ENCODE peak calls at places on chromosomes 7 and 10, in four cellular contexts. Y is GM12878, S is GM12891, W is K562. R is an unnamed sample.

GRCh38 chr7:157402911-157403534 is 66.2 kb downstream of the DNAJB6 start:
- DNase-seq in S (no peak), Y (no peak), W (no peak), R (no peak)

GRCh38 chr7:50792342-50793114 is 9.8 kb upstream of the GRB10 start:
- DNase-seq in W (peak; percentile 77), S (no peak), Y (no peak), R (peak; percentile 75)

GRCh38 chr10:88642254-88642653 is 22.0 kb upstream of the LIPF start:
- DNase-seq in S (no peak), Y (no peak), W (no peak), R (no peak)

GRCh38 chr10:26468691-26469090 is 30.6 kb downstream of the APBB1IP start:
- DNase-seq in Y (no peak), S (no peak), W (no peak), R (peak; percentile 18)

GRCh38 chr7:125136755-125137547 is 207.3 kb upstream of the POT1 start:
- DNase-seq in W (no peak), Y (no peak), S (no peak), R (no peak)

GRCh38 chr7:80611779-80612178 is 26.7 kb upstream of the CD36 start:
- DNase-seq in Y (no peak), W (no peak), S (no peak), R (no peak)

GRCh38 chr7:151558575-151558974 is 38.9 kb upstream of the RHEB start:
- DNase-seq in W (no peak), Y (no peak), S (no peak), R (no peak)

GRCh38 chr10:122368502-122369254 is 5.8 kb upstream of the PLEKHA1 start:
- DNase-seq in Y (no peak), S (no peak), W (no peak), R (no peak)

GRCh38 chr10:126059101-126059826 is 162.9 kb downstream of the FANK1 start:
- DNase-seq in W (no peak), Y (no peak), S (no peak), R (no peak)

GRCh38 chr10:2460846-2461245 is 606.5 kb upstream of the PFKP start:
- DNase-seq in Y (no peak), W (no peak), S (no peak), R (no peak)
- TF ChIP-seq SPI1 in Y (no peak), W (no peak), S (no peak), R (no peak)

DNA sequence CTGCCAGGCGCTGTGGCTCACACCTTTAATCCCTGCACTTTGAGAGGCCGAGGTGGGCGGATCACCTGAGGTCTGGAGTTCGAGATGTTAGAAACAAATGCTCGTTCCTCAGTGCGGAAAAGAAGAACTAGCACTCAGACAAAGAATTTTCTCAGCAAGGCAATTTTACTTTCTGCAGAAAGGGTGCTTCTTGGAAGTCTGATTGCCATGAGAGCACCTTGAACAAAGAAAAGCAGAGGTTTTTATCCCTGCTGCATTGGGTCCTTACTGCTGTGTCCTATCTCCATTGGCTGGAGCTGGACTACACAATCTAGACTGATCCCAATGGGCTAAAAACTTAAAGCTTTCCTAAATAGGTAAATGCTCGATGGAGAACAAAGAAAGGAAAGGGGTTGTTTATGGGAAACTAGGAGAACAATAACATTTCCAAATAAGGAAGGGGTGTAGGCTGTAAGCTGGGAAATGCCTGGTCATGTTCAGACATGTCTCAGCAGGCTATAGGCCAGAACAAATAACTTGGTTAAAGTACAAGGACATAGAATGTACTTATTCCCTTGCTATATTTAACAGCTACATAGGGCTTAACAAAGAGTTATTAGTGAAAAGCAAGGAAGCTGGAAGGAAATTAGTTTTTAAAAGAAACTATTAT is 26.1 kb upstream of the ACTR3B start:
- DNase-seq in Y (no peak), S (no peak), W (no peak), R (no peak)
- TF ChIP-seq SPI1 in Y (no peak), S (no peak), W (no peak), R (no peak)

DNA sequence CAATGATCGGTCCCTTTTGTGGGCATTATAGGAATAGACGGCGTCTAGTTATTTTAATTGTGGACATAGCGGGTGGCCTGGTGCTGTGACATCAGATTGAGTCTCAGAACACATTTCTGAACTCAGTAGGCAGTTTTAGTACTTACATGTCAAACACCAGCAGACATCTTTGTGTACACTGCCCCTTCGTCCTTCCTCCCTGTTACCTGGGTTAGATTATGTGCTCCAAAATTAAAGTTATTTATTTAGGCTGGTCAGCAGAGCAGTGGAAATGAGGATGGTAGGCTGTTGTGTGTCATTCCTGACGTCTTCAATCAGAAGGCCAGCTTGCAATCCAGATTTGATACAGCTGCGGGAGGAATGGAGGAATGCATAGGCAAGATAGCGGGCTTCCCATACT is 3.7 kb downstream of the TCF7L2 start:
- DNase-seq in S (no peak), W (no peak), Y (no peak), R (no peak)
- TF ChIP-seq SPI1 in S (no peak), W (no peak), Y (no peak), R (no peak)

DNA sequence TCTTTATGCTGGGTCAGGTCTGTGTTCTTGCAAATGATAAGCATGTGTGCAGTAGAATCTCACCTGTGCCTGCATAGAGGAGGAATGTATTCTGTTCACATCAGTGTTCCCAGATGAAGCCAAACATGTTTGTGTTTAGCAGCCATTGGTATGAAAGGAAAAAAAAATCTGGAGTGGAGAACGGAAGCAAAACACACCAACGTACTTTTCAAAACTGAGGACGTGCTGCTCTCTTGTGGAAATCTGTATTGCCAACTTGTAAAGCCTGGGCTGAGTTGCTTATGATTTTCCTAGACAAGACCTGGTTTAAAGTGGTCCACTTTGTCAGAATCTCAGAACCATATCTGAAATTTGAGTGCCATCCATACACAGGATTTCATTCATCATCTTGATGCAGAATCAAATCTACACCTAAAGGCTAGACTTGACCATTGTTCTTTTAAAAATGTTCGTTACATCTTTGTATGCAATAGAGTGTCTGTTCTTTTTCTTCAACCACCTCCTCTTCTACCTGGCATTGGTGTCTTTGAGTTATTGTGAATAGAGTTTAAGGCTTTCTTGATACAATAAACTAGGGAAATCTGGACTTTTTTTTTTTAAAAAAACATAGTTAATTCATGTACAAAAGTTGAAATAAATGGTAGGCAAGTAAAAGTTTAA is 367.7 kb downstream of the PHF14 start:
- DNase-seq in W (no peak), S (no peak), Y (no peak), R (no peak)
- TF ChIP-seq SPI1 in W (no peak), S (no peak), Y (no peak), R (no peak)

GRCh38 chr10:78808736-78809135 is 260.0 kb upstream of the ZMIZ1 start:
- DNase-seq in Y (no peak), S (no peak), W (no peak), R (no peak)

GRCh38 chr10:78805176-78805575 is 263.6 kb upstream of the ZMIZ1 start:
- DNase-seq in S (no peak), Y (no peak), W (no peak), R (no peak)

GRCh38 chr10:78804356-78805032 is 264.3 kb upstream of the ZMIZ1 start:
- DNase-seq in W (no peak), S (no peak), Y (no peak), R (no peak)

GRCh38 chr10:78807504-78808202 is 261.1 kb upstream of the ZMIZ1 start:
- DNase-seq in Y (no peak), W (no peak), S (no peak), R (no peak)

DNA sequence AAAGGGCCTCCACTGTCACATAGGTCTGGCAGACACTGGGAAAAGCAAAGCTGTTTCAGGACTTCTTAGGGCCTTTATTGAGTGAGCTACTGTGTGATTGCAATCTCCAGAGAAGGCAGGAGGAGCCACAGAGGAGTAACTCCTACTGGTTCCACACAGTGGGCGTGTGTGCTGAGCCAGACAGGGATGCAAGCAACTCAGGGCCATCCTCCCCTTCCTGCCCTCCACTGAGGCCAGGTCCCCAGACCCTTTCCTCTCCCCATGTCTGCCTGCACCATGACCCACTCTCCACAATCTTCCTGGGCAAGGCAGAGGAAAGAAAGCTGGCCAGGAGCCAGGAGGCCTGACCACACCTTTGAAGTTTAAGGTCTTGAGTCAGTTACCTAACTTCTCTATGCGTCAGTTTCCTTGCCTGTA is 262.0 kb upstream of the ZMIZ1 start:
- DNase-seq in Y (no peak), W (no peak), S (no peak), R (no peak)
- TF ChIP-seq SPI1 in Y (no peak), W (no peak), S (no peak), R (no peak)

GRCh38 chr7:117828831-117829230 is 44.4 kb downstream of the CTTNBP2 start:
- DNase-seq in S (no peak), W (no peak), Y (no peak), R (no peak)

GRCh38 chr7:117829450-117829849 is 43.8 kb downstream of the CTTNBP2 start:
- DNase-seq in W (no peak), S (no peak), Y (no peak), R (no peak)

GRCh38 chr7:117825132-117825531 is 48.1 kb downstream of the CTTNBP2 start:
- DNase-seq in S (no peak), W (no peak), Y (no peak), R (no peak)

GRCh38 chr7:117830422-117830954 is 42.8 kb downstream of the CTTNBP2 start:
- DNase-seq in Y (no peak), S (no peak), W (no peak), R (no peak)

DNA sequence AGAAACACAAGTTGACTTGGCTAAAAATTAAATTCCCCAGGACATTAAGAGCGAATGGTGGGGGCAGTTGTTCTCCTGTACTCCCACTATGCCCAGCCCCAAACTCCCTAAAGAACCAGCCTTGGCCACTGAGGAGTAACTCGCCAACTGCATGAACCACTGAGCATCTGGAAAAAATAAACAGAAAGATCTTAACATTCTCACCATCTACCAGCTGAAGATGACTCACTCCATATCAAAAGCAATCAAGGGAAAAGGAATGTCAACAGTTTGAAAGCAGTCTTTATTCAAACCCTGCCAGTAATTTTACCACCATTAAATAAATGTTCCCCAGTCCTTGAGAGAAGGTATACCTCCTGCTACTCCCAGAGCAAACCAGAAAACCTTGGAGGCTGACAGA is 45.4 kb downstream of the CTTNBP2 start:
- DNase-seq in Y (no peak), S (no peak), W (no peak), R (no peak)
- TF ChIP-seq SPI1 in Y (no peak), S (no peak), W (no peak), R (no peak)

DNA sequence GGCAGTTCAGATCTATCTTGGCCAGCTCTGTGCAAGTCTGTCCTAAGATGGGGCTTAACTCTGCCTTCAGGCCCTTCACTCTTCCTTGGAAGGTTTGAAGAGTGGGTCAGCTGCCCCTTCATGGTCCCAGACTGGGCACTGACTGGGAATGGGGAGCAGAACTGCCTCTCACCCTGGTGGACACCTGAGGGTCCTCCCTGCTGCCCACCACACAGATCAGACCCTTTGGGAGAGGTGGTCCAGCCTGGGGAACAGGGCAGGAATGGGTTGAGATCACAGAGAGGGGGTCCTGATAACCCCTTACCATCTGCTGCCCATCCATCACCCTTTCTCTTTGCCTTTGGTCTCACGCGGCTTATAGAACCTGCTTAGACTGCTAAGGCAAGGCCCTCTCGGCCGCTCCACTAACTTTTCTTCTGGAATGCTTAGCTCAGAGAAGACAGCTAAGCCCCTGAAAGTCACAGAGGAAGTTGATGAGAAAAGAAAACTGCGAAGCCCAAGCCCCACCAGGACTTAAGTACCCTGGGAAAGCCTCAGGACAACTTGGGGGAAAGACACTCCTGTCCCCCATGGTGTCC is 402 bp upstream of the CDHR1 start:
- DNase-seq in Y (no peak), S (no peak), W (no peak), R (no peak)
- TF ChIP-seq SPI1 in Y (no peak), S (no peak), W (no peak), R (no peak)

DNA sequence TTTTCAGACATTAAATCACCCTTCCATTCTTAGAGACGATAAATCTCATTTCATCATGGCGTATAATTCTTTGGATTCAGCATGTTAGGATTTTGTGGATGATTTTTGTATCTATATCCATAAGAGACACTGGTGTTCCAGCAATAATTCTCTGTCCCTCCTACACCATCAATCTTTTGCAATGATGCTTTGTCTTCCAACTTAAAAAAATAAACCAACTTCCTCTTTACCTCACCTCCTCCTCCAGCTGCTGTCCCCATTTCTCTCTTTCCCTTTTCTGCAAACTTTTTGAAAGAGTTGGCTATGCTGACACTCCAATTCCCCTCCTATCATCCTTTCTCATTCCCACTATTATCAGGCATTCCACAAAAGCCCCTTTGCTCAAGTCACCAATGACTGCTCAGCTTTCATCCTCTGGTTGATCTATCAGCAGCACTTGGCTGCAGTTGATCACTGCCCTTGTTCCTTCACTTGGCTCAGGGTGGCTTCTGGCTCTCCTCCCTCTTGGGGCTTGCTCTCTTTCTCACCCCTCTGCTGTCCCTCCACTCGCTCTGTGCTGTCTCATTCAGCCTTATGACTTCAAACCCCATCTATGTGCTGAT is 130.0 kb downstream of the ARHGAP22 start:
- DNase-seq in Y (no peak), W (no peak), S (no peak), R (no peak)
- TF ChIP-seq SPI1 in Y (no peak), W (peak; percentile 64), S (no peak), R (peak; percentile 68)